ENCODE peak calls at places on chromosomes 6 and 20, in ten cellular contexts. J, Y, F, W, M, Z, P, C, R and S are unnamed samples.

GRCh38 chr6:5671604-5672559 is 334.8 kb downstream of the NRN1 start:
- DNase-seq in W (no peak), Y (no peak), J (peak), C (no peak), F (no peak), M (no peak), P (no peak), Z (no peak), R (no peak), S (no peak)

GRCh38 chr6:33958208-33958862 is 154.5 kb upstream of the MLN start:
- DNase-seq in R (no peak), F (no peak), Y (peak), Z (peak), P (no peak), J (peak), W (peak), M (peak), C (no peak), S (no peak)

GRCh38 chr20:40110241-40110910 is 578.7 kb downstream of the MAFB start:
- DNase-seq in M (no peak), J (no peak), P (no peak), R (no peak), F (no peak), W (no peak), C (no peak), Y (no peak), Z (no peak), S (no peak)

GRCh38 chr6:155867682-155868081 is 412.0 kb upstream of the NOX3 start:
- DNase-seq in W (no peak), F (no peak), M (no peak), Z (no peak), J (no peak), C (no peak), R (no peak), P (no peak), Y (no peak), S (no peak)

GRCh38 chr6:161215193-161215592 is 58.7 kb downstream of the AGPAT4 start:
- DNase-seq in Z (no peak), C (peak), M (no peak), Y (no peak), R (no peak), F (no peak), W (peak), J (no peak), P (no peak), S (no peak)

GRCh38 chr20:44819936-44820335 is 9.6 kb upstream of the RIMS4 start:
- DNase-seq in F (no peak), R (no peak), C (no peak), J (no peak), Z (no peak), W (no peak), M (no peak), Y (no peak), P (no peak), S (no peak)

GRCh38 chr6:36063318-36063717 is 35.7 kb downstream of the MAPK14 start:
- DNase-seq in J (no peak), Z (no peak), W (no peak), P (no peak), C (no peak), F (no peak), R (no peak), Y (no peak), M (no peak), S (no peak)

GRCh38 chr6:14682821-14683220 is 563.0 kb upstream of the JARID2 start:
- DNase-seq in M (no peak), F (no peak), C (peak), Y (no peak), W (peak), J (no peak), Z (no peak), P (no peak), R (no peak), S (no peak)

GRCh38 chr6:90219168-90219985 is 77.3 kb downstream of the BACH2 start:
- DNase-seq in C (peak), M (peak), Y (no peak), P (no peak), F (peak), Z (peak), J (no peak), R (peak), W (peak), S (no peak)

GRCh38 chr6:155771822-155772221 is 316.2 kb upstream of the NOX3 start:
- DNase-seq in W (no peak), J (peak), R (no peak), Y (peak), M (no peak), F (no peak), C (no peak), P (no peak), Z (no peak), S (no peak)

GRCh38 chr6:145204258-145204766 is 531.0 kb downstream of the EPM2A start:
- DNase-seq in Y (no peak), F (no peak), M (no peak), J (no peak), Z (no peak), P (no peak), W (no peak), R (no peak), C (no peak), S (no peak)

GRCh38 chr6:56860466-56860865 is 94.4 kb upstream of the BEND6 start:
- DNase-seq in J (no peak), W (peak), R (no peak), F (no peak), M (no peak), Y (no peak), P (no peak), Z (no peak), C (no peak), S (no peak)

GRCh38 chr6:18102783-18103509 is 19.5 kb downstream of the NHLRC1 start:
- DNase-seq in F (no peak), J (no peak), M (no peak), C (no peak), P (no peak), Z (peak), R (no peak), Y (no peak), W (no peak), S (no peak)

GRCh38 chr6:39333626-39334025 is 11.1 kb upstream of the KCNK16 start:
- DNase-seq in P (no peak), Z (no peak), F (no peak), R (no peak), W (no peak), Y (no peak), M (no peak), J (no peak), C (no peak), S (no peak)

GRCh38 chr6:168903638-168904345 is 349.9 kb downstream of the THBS2 start:
- DNase-seq in C (no peak), Z (peak), W (no peak), M (no peak), R (no peak), F (no peak), Y (no peak), P (no peak), J (no peak), S (no peak)

GRCh38 chr6:155448823-155449789 is 6.5 kb downstream of the NOX3 start:
- DNase-seq in M (peak), Z (no peak), J (no peak), F (no peak), P (no peak), Y (no peak), R (no peak), W (no peak), C (no peak), S (no peak)

GRCh38 chr20:11193241-11193640 is 519.4 kb upstream of the JAG1 start:
- DNase-seq in Y (no peak), W (no peak), F (no peak), C (peak), M (no peak), Z (no peak), P (no peak), R (no peak), J (no peak), S (no peak)

GRCh38 chr20:45114465-45115385 is at the start of gene WFDC5:
- DNase-seq in P (no peak), F (no peak), C (no peak), Z (no peak), Y (no peak), R (no peak), J (no peak), M (no peak), W (no peak), S (peak)

GRCh38 chr6:292506-293184 is 358 bp downstream of the DUSP22 start:
- DNase-seq in Z (no peak), J (peak), Y (peak), C (no peak), W (peak), M (peak), P (peak), R (peak), F (peak), S (peak)

GRCh38 chr20:17960927-17961599 is 7.5 kb downstream of the SNX5 start:
- DNase-seq in C (no peak), J (no peak), Y (no peak), M (no peak), F (peak), W (peak), Z (no peak), R (no peak), P (no peak), S (no peak)

GRCh38 chr6:83429857-83430605 is 820 bp downstream of the ME1 start:
- DNase-seq in P (no peak), Y (no peak), W (peak), R (peak), Z (peak), M (no peak), C (no peak), J (no peak), F (peak), S (no peak)

GRCh38 chr6:92114091-92114490 is 1305.3 kb downstream of the EPHA7 start:
- DNase-seq in R (no peak), Z (no peak), M (no peak), F (no peak), J (no peak), C (no peak), Y (no peak), P (no peak), W (no peak), S (no peak)

GRCh38 chr20:62702886-62703852 is 5.5 kb upstream of the NTSR1 start:
- DNase-seq in F (no peak), Y (no peak), J (no peak), W (peak), M (no peak), R (no peak), C (peak), Z (no peak), P (no peak), S (no peak)

GRCh38 chr20:45433316-45433715 is 17.4 kb downstream of the PIGT start:
- DNase-seq in F (peak), Z (peak), M (no peak), C (peak), P (peak), Y (no peak), R (no peak), J (no peak), W (peak), S (no peak)

GRCh38 chr6:11766056-11766455 is 12.5 kb downstream of the ADTRP start:
- DNase-seq in Z (no peak), J (no peak), M (no peak), P (peak), R (peak), C (no peak), W (peak), Y (no peak), F (no peak), S (no peak)
- TF ChIP-seq CTCF in Z (no peak), J (no peak), M (no peak), P (no peak), R (no peak), C (peak), W (peak), Y (no peak), F (no peak), S (no peak)

GRCh38 chr20:23877524-23877923 is 2.0 kb downstream of the CST5 start:
- DNase-seq in J (no peak), P (no peak), C (no peak), R (no peak), M (no peak), F (no peak), Z (no peak), Y (no peak), W (no peak), S (no peak)
- TF ChIP-seq CTCF in J (no peak), P (no peak), C (no peak), R (no peak), M (no peak), F (no peak), Z (no peak), Y (no peak), W (no peak), S (no peak)

GRCh38 chr20:37726321-37726720 is 32.5 kb downstream of the CTNNBL1 start:
- DNase-seq in C (no peak), W (peak), Y (no peak), P (no peak), J (no peak), Z (no peak), R (no peak), M (no peak), F (no peak), S (no peak)

GRCh38 chr20:37725165-37725564 is 31.3 kb downstream of the CTNNBL1 start:
- DNase-seq in J (no peak), Z (no peak), R (no peak), C (no peak), F (no peak), W (no peak), M (no peak), P (no peak), Y (no peak), S (no peak)

GRCh38 chr20:37721751-37722150 is 27.9 kb downstream of the CTNNBL1 start:
- DNase-seq in R (no peak), F (no peak), W (no peak), M (no peak), J (no peak), Z (no peak), P (no peak), C (no peak), Y (no peak), S (no peak)

GRCh38 chr20:37727247-37727956 is 33.6 kb downstream of the CTNNBL1 start:
- DNase-seq in Z (no peak), C (no peak), M (no peak), J (no peak), P (no peak), R (no peak), F (no peak), W (peak), Y (no peak), S (peak)

GRCh38 chr20:37723668-37724067 is 29.8 kb downstream of the CTNNBL1 start:
- DNase-seq in C (no peak), J (no peak), W (no peak), P (no peak), M (no peak), Y (no peak), Z (no peak), F (no peak), R (no peak), S (no peak)
- TF ChIP-seq CTCF in C (no peak), J (no peak), W (no peak), P (no peak), M (no peak), Y (no peak), Z (no peak), F (no peak), R (no peak), S (no peak)

DNA sequence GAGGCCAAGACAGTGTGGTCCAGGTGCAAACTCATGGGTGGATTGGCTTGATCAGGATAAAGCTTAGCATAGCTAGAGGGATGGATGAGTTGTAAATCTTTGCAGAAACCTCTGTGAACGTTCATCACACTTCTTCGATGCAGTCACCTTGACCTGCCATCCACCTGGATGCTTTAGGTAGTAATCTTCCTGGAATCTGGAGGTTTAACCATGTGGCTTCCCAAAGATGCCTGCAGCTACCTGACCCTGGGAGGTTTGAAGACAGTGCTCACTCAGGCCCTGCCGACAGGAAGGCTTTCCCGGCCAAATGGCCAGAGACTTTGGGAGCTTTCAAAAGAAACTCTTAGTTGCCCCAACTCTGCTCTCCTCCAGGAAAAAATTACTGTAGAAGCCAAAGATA is 55.4 kb upstream of the ERVFRD-1 start:
- DNase-seq in F (no peak), J (no peak), R (no peak), Y (no peak), P (no peak), M (no peak), W (no peak), C (no peak), Z (no peak), S (no peak)
- TF ChIP-seq CTCF in F (no peak), J (no peak), R (no peak), Y (no peak), P (no peak), M (no peak), W (no peak), C (no peak), Z (no peak), S (no peak)